ENCODE peak calls at places on chromosomes 3 and 15, in six cellular contexts. G is gastroesophageal sphincter; Q is stimulated activated effector memory CD8-positive, alpha-beta T cell treated with anti-CD3 and anti-CD28 coated beads, Interleukin-12 subunit alpha, Interleukin-12 subunit beta, amount 100 ng/mL, for 72 hours; V is A549; J is PC-3; S is HCT116. H is an unnamed sample.

GRCh38 chr3:46946416-46946815 is 30.1 kb downstream of the CCDC12 start:
- ATAC-seq in G (no peak), Q (no peak), V (no peak), J (peak; percentile 6), S (peak; percentile 7), H (no peak)

GRCh38 chr3:195888311-195888761 is 20.0 kb downstream of the TNK2 start:
- ATAC-seq in G (no peak), Q (no peak), V (no peak), J (no peak), S (no peak), H (no peak)

GRCh38 chr3:16568115-16568514 is 37.1 kb downstream of the DAZL start:
- ATAC-seq in G (no peak), Q (no peak), V (no peak), J (no peak), S (no peak), H (no peak)

GRCh38 chr3:148863297-148863696 is 1.8 kb upstream of the CPA3 start:
- ATAC-seq in G (no peak), Q (no peak), V (no peak), J (no peak), S (no peak), H (no peak)

GRCh38 chr15:83514584-83514983 is 67.4 kb downstream of the SH3GL3 start:
- ATAC-seq in G (no peak), Q (no peak), V (no peak), J (no peak), S (no peak), H (no peak)

GRCh38 chr3:50303038-50303815 is at the start of gene HYAL1:
- ATAC-seq in G (peak; percentile 20), Q (no peak), V (peak; percentile 15), J (no peak), S (peak; percentile 41), H (no peak)

GRCh38 chr3:149646181-149646766 is 11.6 kb downstream of the WWTR1 start:
- ATAC-seq in G (no peak), Q (peak; percentile 76), V (peak; percentile 49), J (peak; percentile 88), S (peak; percentile 90), H (peak; percentile 46)

GRCh38 chr3:79506751-79507150 is 261.0 kb downstream of the ROBO1 start:
- ATAC-seq in G (no peak), Q (no peak), V (no peak), J (no peak), S (no peak), H (no peak)

GRCh38 chr3:188007897-188008296 is 146.1 kb upstream of the LPP start:
- ATAC-seq in G (no peak), Q (no peak), V (no peak), J (no peak), S (no peak), H (no peak)

GRCh38 chr3:137035631-137036030 is 77.8 kb downstream of the IL20RB start:
- ATAC-seq in G (no peak), Q (peak; percentile 34), V (peak; percentile 80), J (peak; percentile 70), S (peak; percentile 82), H (peak; percentile 59)

GRCh38 chr15:67957435-67958139 is 96.5 kb upstream of the PIAS1 start:
- ATAC-seq in G (no peak), Q (no peak), V (no peak), J (no peak), S (no peak), H (no peak)

GRCh38 chr3:127258733-127259132 is 29.1 kb downstream of the PRR20G start:
- ATAC-seq in G (no peak), Q (no peak), V (no peak), J (no peak), S (no peak), H (no peak)

GRCh38 chr3:156561533-156561932 is 6.6 kb upstream of the SSR3 start:
- ATAC-seq in G (no peak), Q (no peak), V (no peak), J (no peak), S (no peak), H (no peak)

GRCh38 chr3:151210676-151211381 is 7.8 kb upstream of the GPR171 start:
- ATAC-seq in G (peak; percentile 31), Q (no peak), V (peak; percentile 38), J (no peak), S (no peak), H (peak; percentile 39)